ENCODE peak calls at places on chromosomes 2 and 18, in ten cellular contexts. F is naive thymus-derived CD4-positive, alpha-beta T cell; E is lower lobe of right lung; A is activated T-helper 1 cell treated with anti-CD3 and anti-CD28 coated beads, Interleukin-2, amount 50 U/mL, for 16 hours; J is HFF-Myc; W is NCI-H1092 treated with DMSO at 0.1 percent for 48 hours; G is Calu3; Z is transverse colon; I is mesenchymal stem cell; H is NCI-H1417. L is an unnamed sample.

GRCh38 chr2:56741601-56742102 is 557.9 kb downstream of the CCDC85A start:
- DNase-seq in F (no peak), E (peak; percentile 37), A (no peak), J (peak; percentile 29), W (no peak), G (peak; percentile 64), Z (no peak), I (peak; percentile 95), H (no peak), L (no peak)

GRCh38 chr2:24917086-24917485 is 3.0 kb downstream of the ADCY3 start:
- DNase-seq in F (no peak), E (no peak), A (no peak), J (no peak), W (no peak), G (no peak), Z (no peak), I (no peak), H (no peak), L (no peak)

GRCh38 chr2:151049746-151050145 is 211.9 kb downstream of the RBM43 start:
- DNase-seq in F (no peak), E (no peak), A (no peak), J (no peak), W (no peak), G (peak; percentile 65), Z (no peak), I (peak; percentile 54), H (no peak), L (peak; percentile 37)

GRCh38 chr2:180980943-180981898 is 816 bp downstream of the UBE2E3 start:
- DNase-seq in F (peak; percentile 37), E (peak; percentile 48), A (no peak), J (no peak), W (peak; percentile 33), G (peak; percentile 11), Z (peak; percentile 25), I (peak; percentile 61), H (peak; percentile 13), L (peak; percentile 27)

GRCh38 chr2:39719317-39719716 is 53.6 kb downstream of the TMEM178A start:
- DNase-seq in F (no peak), E (no peak), A (no peak), J (no peak), W (no peak), G (no peak), Z (no peak), I (no peak), H (no peak), L (no peak)

GRCh38 chr2:103664690-103665089 is 902.9 kb downstream of the TMEM182 start:
- DNase-seq in F (no peak), E (no peak), A (no peak), J (no peak), W (no peak), G (no peak), Z (no peak), I (no peak), H (no peak), L (no peak)

GRCh38 chr2:233041722-233042323 is 9.4 kb downstream of the NEU2 start:
- DNase-seq in F (no peak), E (no peak), A (no peak), J (no peak), W (no peak), G (no peak), Z (no peak), I (no peak), H (no peak), L (no peak)

GRCh38 chr18:28108801-28109200 is 68.1 kb downstream of the CDH2 start:
- DNase-seq in F (no peak), E (no peak), A (no peak), J (no peak), W (no peak), G (no peak), Z (no peak), I (peak; percentile 25), H (no peak), L (no peak)

GRCh38 chr18:45722899-45723298 is 1.1 kb upstream of the SLC14A1 start:
- DNase-seq in F (peak; percentile 26), E (peak; percentile 78), A (peak; percentile 48), J (peak; percentile 52), W (peak; percentile 77), G (peak; percentile 92), Z (peak; percentile 77), I (peak; percentile 74), H (peak; percentile 70), L (peak; percentile 88)

GRCh38 chr2:237791977-237792727 is 6.4 kb upstream of the RBM44 start:
- DNase-seq in F (no peak), E (no peak), A (no peak), J (no peak), W (no peak), G (peak; percentile 13), Z (no peak), I (peak; percentile 14), H (no peak), L (peak; percentile 6)

GRCh38 chr2:128520787-128521186 is 202.1 kb upstream of the HS6ST1 start:
- DNase-seq in F (no peak), E (no peak), A (no peak), J (no peak), W (no peak), G (peak; percentile 46), Z (no peak), I (no peak), H (no peak), L (no peak)

GRCh38 chr2:205245652-205246051 is 436.6 kb upstream of the NRP2 start:
- DNase-seq in F (no peak), E (no peak), A (no peak), J (peak; percentile 5), W (no peak), G (no peak), Z (no peak), I (no peak), H (no peak), L (no peak)

GRCh38 chr18:44537521-44537920 is 143.2 kb upstream of the SETBP1 start:
- DNase-seq in F (no peak), E (no peak), A (no peak), J (peak; percentile 93), W (no peak), G (peak; percentile 56), Z (no peak), I (peak; percentile 74), H (no peak), L (no peak)

GRCh38 chr2:33583194-33583938 is 15.7 kb downstream of the FAM98A start:
- DNase-seq in F (peak; percentile 29), E (no peak), A (no peak), J (no peak), W (peak; percentile 3), G (peak; percentile 7), Z (no peak), I (peak; percentile 57), H (peak; percentile 34), L (peak; percentile 18)

GRCh38 chr18:78589916-78590437 is 389.6 kb upstream of the SALL3 start:
- DNase-seq in F (no peak), E (no peak), A (no peak), J (no peak), W (no peak), G (no peak), Z (no peak), I (no peak), H (no peak), L (no peak)

GRCh38 chr2:55888941-55889340 is 34.6 kb downstream of the EFEMP1 start:
- DNase-seq in F (no peak), E (no peak), A (no peak), J (no peak), W (no peak), G (no peak), Z (no peak), I (no peak), H (no peak), L (no peak)

GRCh38 chr2:60873381-60873780 is 8.0 kb upstream of the REL start:
- DNase-seq in F (no peak), E (no peak), A (no peak), J (no peak), W (no peak), G (no peak), Z (no peak), I (no peak), H (no peak), L (no peak)

L was measured in small intestine.